ENCODE peak calls at places on chromosomes 12 and 14, in eight cellular contexts. F, Q, A, N, C, W, H and T are unnamed samples.

GRCh38 chr12:121806556-121807308 is 2.9 kb downstream of the SETD1B start:
- DNase-seq in F (no peak), Q (no peak), A (peak), N (no peak), C (no peak), W (no peak), H (no peak), T (no peak)

GRCh38 chr12:22238211-22238610 is 96.3 kb downstream of the ST8SIA1 start:
- DNase-seq in F (no peak), Q (no peak), A (no peak), N (no peak), C (no peak), W (no peak), H (no peak), T (no peak)

GRCh38 chr12:46153267-46153872 is 115.5 kb downstream of the SLC38A1 start:
- DNase-seq in F (no peak), Q (no peak), A (peak), N (peak), C (peak), W (no peak), H (no peak), T (no peak)

GRCh38 chr12:113477171-113477841 is 5.6 kb upstream of the LHX5 start:
- DNase-seq in F (no peak), Q (no peak), A (no peak), N (no peak), C (no peak), W (no peak), H (no peak), T (no peak)

GRCh38 chr12:75550401-75550851 is 39.0 kb upstream of the KRR1 start:
- DNase-seq in F (no peak), Q (no peak), A (no peak), N (peak), C (peak), W (no peak), H (no peak), T (no peak)

GRCh38 chr12:129069886-129070285 is 216.6 kb downstream of the GLT1D1 start:
- DNase-seq in F (no peak), Q (no peak), A (no peak), N (no peak), C (no peak), W (no peak), H (no peak), T (no peak)

GRCh38 chr12:8905546-8905945 is 8.8 kb upstream of the PHC1 start:
- DNase-seq in F (no peak), Q (no peak), A (no peak), N (no peak), C (no peak), W (no peak), H (no peak), T (no peak)

GRCh38 chr14:70052990-70053389 is 135.8 kb downstream of the SLC8A3 start:
- DNase-seq in F (no peak), Q (no peak), A (no peak), N (peak), C (peak), W (no peak), H (no peak), T (no peak)

GRCh38 chr14:42424501-42424900 is 817.8 kb downstream of the LRFN5 start:
- DNase-seq in F (no peak), Q (no peak), A (no peak), N (no peak), C (no peak), W (no peak), H (no peak), T (no peak)

GRCh38 chr14:99511421-99512109 is 30.4 kb downstream of the CCNK start:
- DNase-seq in F (no peak), Q (peak), A (no peak), N (no peak), C (no peak), W (peak), H (no peak), T (no peak)

GRCh38 chr14:59677771-59678211 is 101.2 kb upstream of the CCDC175 start:
- DNase-seq in F (no peak), Q (no peak), A (no peak), N (no peak), C (peak), W (no peak), H (no peak), T (no peak)